ENCODE peak calls at places on chromosome 1, in five cellular contexts. S, B, R, Q and V are unnamed samples.

GRCh38 chr1:213103377-213104306 is 52.6 kb downstream of the RPS6KC1 start:
- DNase-seq in R (no peak), S (no peak), B (no peak), Q (no peak), V (no peak)

GRCh38 chr1:95948023-95948422 is 714.0 kb downstream of the RWDD3 start:
- DNase-seq in B (no peak), R (no peak), Q (no peak), S (no peak), V (peak; percentile 37)

GRCh38 chr1:185795181-185795580 is 61.0 kb downstream of the HMCN1 start:
- DNase-seq in B (no peak), R (no peak), S (no peak), Q (no peak), V (no peak)

GRCh38 chr1:89466307-89466925 is 58.2 kb upstream of the LRRC8B start:
- DNase-seq in B (peak; percentile 35), R (no peak), S (no peak), Q (no peak), V (no peak)

GRCh38 chr1:246728311-246728710 is 4.1 kb downstream of the SCCPDH start:
- DNase-seq in Q (no peak), B (no peak), S (no peak), R (no peak), V (no peak)

GRCh38 chr1:68279846-68280245 is 47.5 kb upstream of the WLS start:
- DNase-seq in B (no peak), Q (no peak), S (no peak), R (no peak), V (no peak)

GRCh38 chr1:10415211-10415930 is 14.9 kb upstream of the CENPS start:
- DNase-seq in B (peak; percentile 99), Q (no peak), R (peak; percentile 36), S (no peak), V (peak; percentile 87)

GRCh38 chr1:56433056-56433577 is 146.2 kb downstream of the PLPP3 start:
- DNase-seq in R (no peak), S (no peak), B (no peak), Q (no peak), V (no peak)

GRCh38 chr1:30313584-30313983 is 409.8 kb downstream of the MATN1 start:
- DNase-seq in B (no peak), R (no peak), Q (no peak), S (no peak), V (no peak)

GRCh38 chr1:96559707-96560588 is 161.6 kb upstream of the PTBP2 start:
- DNase-seq in B (no peak), R (no peak), Q (no peak), S (no peak), V (no peak)

GRCh38 chr1:160496334-160496733 is 26.7 kb downstream of the SLAMF6 start:
- DNase-seq in Q (no peak), S (no peak), R (no peak), B (no peak), V (no peak)

GRCh38 chr1:29083318-29084195 is 40.1 kb downstream of the TMEM200B start:
- DNase-seq in R (no peak), S (no peak), Q (no peak), B (no peak), V (no peak)

GRCh38 chr1:19596065-19596718 is 47.9 kb upstream of the NBL1 start:
- DNase-seq in Q (no peak), B (no peak), S (no peak), R (peak; percentile 25), V (no peak)

GRCh38 chr1:20787775-20788488 is 825 bp upstream of the HP1BP3 start:
- DNase-seq in S (no peak), R (peak; percentile 7), B (no peak), Q (no peak), V (no peak)

GRCh38 chr1:153770812-153771211 is 4.4 kb upstream of the SLC27A3 start:
- DNase-seq in S (no peak), R (no peak), B (peak; percentile 37), Q (no peak), V (no peak)

GRCh38 chr1:168629466-168629865 is 53.1 kb downstream of the XCL1 start:
- DNase-seq in Q (no peak), R (no peak), S (no peak), B (no peak), V (no peak)

GRCh38 chr1:53763911-53764310 is 24.9 kb upstream of the GLIS1 start:
- DNase-seq in Q (no peak), R (no peak), B (no peak), S (no peak), V (no peak)